ENCODE peak calls at places on chromosomes 12 and 14, in five cellular contexts. E is brain microvascular endothelial cell, F is pancreas, D is small intestine, N is A549. Q is an unnamed sample.

GRCh38 chr14:48963231-48963630 is 622.9 kb downstream of the RPS29 start:
- DNase-seq in E (no peak), F (no peak), D (peak), N (no peak), Q (no peak)

GRCh38 chr14:71103662-71104484 is 196.6 kb downstream of the PCNX1 start:
- DNase-seq in F (no peak), N (peak), E (peak), D (peak), Q (peak)

GRCh38 chr14:93959239-93960107 is 16.9 kb downstream of the ASB2 start:
- DNase-seq in N (peak), D (peak), E (peak), F (peak), Q (peak)

GRCh38 chr12:6312529-6313325 is 2.2 kb downstream of the PLEKHG6 start:
- DNase-seq in D (peak), E (no peak), F (peak), N (no peak), Q (peak)

GRCh38 chr14:99118946-99119345 is 153.1 kb downstream of the BCL11B start:
- DNase-seq in N (no peak), F (no peak), E (no peak), D (no peak), Q (no peak)

GRCh38 chr12:110766311-110767154 is 23.8 kb upstream of the PPP1CC start:
- DNase-seq in D (no peak), N (no peak), F (no peak), E (no peak), Q (peak)

GRCh38 chr12:6323340-6323994 is 13.0 kb downstream of the PLEKHG6 start:
- DNase-seq in N (peak), F (peak), E (peak), D (peak), Q (peak)

GRCh38 chr12:69284131-69284530 is 44.8 kb downstream of the CPSF6 start:
- DNase-seq in N (peak), E (peak), F (peak), D (peak), Q (peak)

GRCh38 chr14:104732355-104732804 is 8.4 kb downstream of the ADSS1 start:
- DNase-seq in F (no peak), D (peak), N (peak), E (no peak), Q (no peak)

GRCh38 chr12:113208041-113208934 is 13.0 kb upstream of the TPCN1 start:
- DNase-seq in F (no peak), D (peak), N (no peak), E (peak), Q (peak)

GRCh38 chr14:92456215-92457017 is 57.2 kb upstream of the RIN3 start:
- DNase-seq in D (peak), N (peak), E (peak), F (no peak), Q (peak)

GRCh38 chr12:29782285-29782820 is 1.4 kb downstream of the TMTC1 start:
- DNase-seq in E (peak), F (no peak), D (no peak), N (no peak), Q (peak)

GRCh38 chr14:23154876-23155587 is 28.4 kb downstream of the SLC7A8 start:
- DNase-seq in E (peak), D (peak), F (peak), N (no peak), Q (peak)
- H3K4me3 ChIP-seq in E (no peak), D (no peak), F (no peak), N (no peak), Q (peak)

DNA sequence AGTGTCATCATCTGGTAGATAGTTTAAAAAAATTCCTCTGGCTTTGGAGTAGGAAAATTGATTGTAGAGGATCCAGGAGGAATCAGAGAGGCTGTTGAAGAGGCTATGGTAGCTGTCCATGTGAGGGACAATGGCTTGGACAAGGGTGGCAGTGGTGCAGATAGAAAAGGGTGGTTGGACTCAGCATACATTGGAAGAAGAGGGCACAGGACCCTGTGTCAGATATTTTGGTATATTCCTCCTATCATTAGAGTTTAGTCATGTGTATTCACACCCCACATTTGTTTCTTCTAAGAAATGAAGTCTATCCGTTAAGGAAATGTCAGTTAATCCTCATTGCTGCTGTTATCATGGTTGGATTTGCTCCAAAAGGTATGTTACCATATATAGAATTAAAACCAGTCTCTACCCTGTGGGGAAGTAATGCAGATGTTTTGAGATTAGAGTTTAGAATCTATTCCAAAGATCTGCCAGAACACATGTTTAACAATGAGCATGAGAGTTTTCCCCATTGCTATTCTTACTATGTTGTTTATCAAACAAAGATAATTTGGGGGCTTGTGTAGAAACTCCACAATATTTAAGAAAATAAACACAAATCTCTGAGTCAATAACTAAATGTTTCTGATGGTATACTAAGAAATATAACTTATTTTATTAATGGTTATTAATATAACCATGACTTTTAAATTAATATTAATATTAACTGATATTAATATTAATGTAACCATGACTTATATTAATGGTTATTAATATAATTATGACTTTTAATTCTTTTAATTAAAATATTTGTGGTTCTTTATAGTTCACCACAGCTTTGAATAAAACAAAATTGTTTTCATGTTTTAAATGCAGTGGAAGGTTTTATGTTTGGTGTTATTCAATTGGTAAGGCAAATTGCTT is 80.9 kb downstream of the CRADD start:
- DNase-seq in F (no peak), E (no peak), D (no peak), N (no peak), Q (no peak)
- H3K4me3 ChIP-seq in F (no peak), E (no peak), D (no peak), N (no peak), Q (no peak)

GRCh38 chr12:116381240-116381743 is 103.8 kb upstream of the MED13L start:
- DNase-seq in N (no peak), E (no peak), D (no peak), F (no peak), Q (no peak)
- H3K4me3 ChIP-seq in N (peak), E (peak), D (no peak), F (no peak), Q (peak)

GRCh38 chr12:45269407-45269741 is 53.5 kb downstream of the ANO6 start:
- DNase-seq in N (no peak), D (no peak), E (no peak), F (no peak), Q (no peak)

GRCh38 chr12:45263587-45263986 is 47.7 kb downstream of the ANO6 start:
- DNase-seq in D (peak), N (no peak), F (no peak), E (no peak), Q (no peak)

GRCh38 chr12:45273717-45274271 is 57.9 kb downstream of the ANO6 start:
- DNase-seq in D (peak), N (peak), F (no peak), E (peak), Q (peak)

GRCh38 chr12:45268672-45269406 is 52.9 kb downstream of the ANO6 start:
- DNase-seq in F (peak), D (peak), E (peak), N (peak), Q (peak)
- H3K4me3 ChIP-seq in F (no peak), D (no peak), E (peak), N (no peak), Q (peak)

GRCh38 chr14:68656452-68656851 is 136.4 kb downstream of the ZFP36L1 start:
- DNase-seq in F (peak), D (no peak), N (no peak), E (no peak), Q (no peak)
- H3K4me3 ChIP-seq in F (no peak), D (no peak), N (no peak), E (no peak), Q (no peak)